ENCODE peak calls at places on chromosomes 3 and 15, in seven cellular contexts. One of them, this sample, is unnamed.

GRCh38 chr3:194687638-194688206 is 2.0 kb downstream of the FAM43A start:
- DNase-seq in EL: peak; percentile 72
- DNase-seq in AG20443: peak; percentile 64
- DNase-seq in neuronal stem cell: peak; percentile 82
- DNase-seq in islet precursor cell: peak; percentile 93
- DNase-seq in iPS DF 6.9: no peak
- DNase-seq in bronchial epithelial cell: peak; percentile 49
- DNase-seq in this sample: peak; percentile 53

GRCh38 chr3:102791641-102792589 is 357.1 kb downstream of the ZPLD1 start:
- DNase-seq in bronchial epithelial cell: no peak
- DNase-seq in neuronal stem cell: no peak
- DNase-seq in AG20443: peak; percentile 52
- DNase-seq in iPS DF 6.9: no peak
- DNase-seq in islet precursor cell: no peak
- DNase-seq in EL: no peak
- DNase-seq in this sample: peak; percentile 47

GRCh38 chr3:171704002-171704401 is 106.3 kb downstream of the PLD1 start:
- DNase-seq in iPS DF 6.9: no peak
- DNase-seq in EL: peak; percentile 54
- DNase-seq in AG20443: peak; percentile 55
- DNase-seq in islet precursor cell: peak; percentile 65
- DNase-seq in bronchial epithelial cell: peak; percentile 62
- DNase-seq in neuronal stem cell: no peak
- DNase-seq in this sample: peak; percentile 46

GRCh38 chr3:137259709-137260108 is 301.9 kb downstream of the IL20RB start:
- DNase-seq in bronchial epithelial cell: no peak
- DNase-seq in AG20443: no peak
- DNase-seq in neuronal stem cell: no peak
- DNase-seq in EL: no peak
- DNase-seq in iPS DF 6.9: no peak
- DNase-seq in islet precursor cell: peak; percentile 75
- DNase-seq in this sample: no peak

GRCh38 chr3:128486157-128486691 is 6.8 kb downstream of the GATA2 start:
- DNase-seq in iPS DF 6.9: no peak
- DNase-seq in EL: no peak
- DNase-seq in bronchial epithelial cell: no peak
- DNase-seq in AG20443: no peak
- DNase-seq in islet precursor cell: no peak
- DNase-seq in neuronal stem cell: no peak
- DNase-seq in this sample: no peak

GRCh38 chr15:76335129-76335850 is 1.3 kb upstream of the ISL2 start:
- DNase-seq in EL: no peak
- DNase-seq in islet precursor cell: no peak
- DNase-seq in AG20443: no peak
- DNase-seq in bronchial epithelial cell: no peak
- DNase-seq in neuronal stem cell: no peak
- DNase-seq in iPS DF 6.9: no peak
- DNase-seq in this sample: no peak

GRCh38 chr3:14319654-14320182 is 82.7 kb upstream of the SLC6A6 start:
- DNase-seq in neuronal stem cell: peak; percentile 48
- DNase-seq in EL: peak; percentile 79
- DNase-seq in AG20443: peak; percentile 64
- DNase-seq in bronchial epithelial cell: peak; percentile 83
- DNase-seq in islet precursor cell: peak; percentile 94
- DNase-seq in iPS DF 6.9: peak; percentile 78
- DNase-seq in this sample: peak; percentile 52

GRCh38 chr3:117874904-117875874 is 1159.5 kb downstream of the IGSF11 start:
- DNase-seq in islet precursor cell: no peak
- DNase-seq in neuronal stem cell: no peak
- DNase-seq in iPS DF 6.9: no peak
- DNase-seq in bronchial epithelial cell: no peak
- DNase-seq in EL: no peak
- DNase-seq in AG20443: no peak
- DNase-seq in this sample: no peak

GRCh38 chr3:3071136-3071535 is 39.0 kb downstream of the IL5RA start:
- DNase-seq in islet precursor cell: no peak
- DNase-seq in EL: no peak
- DNase-seq in AG20443: no peak
- DNase-seq in neuronal stem cell: no peak
- DNase-seq in iPS DF 6.9: no peak
- DNase-seq in bronchial epithelial cell: no peak
- DNase-seq in this sample: no peak

GRCh38 chr3:52193059-52193458 is 4.9 kb upstream of the ALAS1 start:
- DNase-seq in neuronal stem cell: no peak
- DNase-seq in iPS DF 6.9: no peak
- DNase-seq in bronchial epithelial cell: peak; percentile 57
- DNase-seq in EL: peak; percentile 75
- DNase-seq in islet precursor cell: no peak
- DNase-seq in AG20443: peak; percentile 79
- DNase-seq in this sample: peak; percentile 83

GRCh38 chr3:48989796-48990635 is at the start of gene P4HTM:
- DNase-seq in bronchial epithelial cell: peak; percentile 63
- DNase-seq in neuronal stem cell: peak; percentile 80
- DNase-seq in AG20443: peak; percentile 95
- DNase-seq in iPS DF 6.9: peak; percentile 55
- DNase-seq in islet precursor cell: peak; percentile 97
- DNase-seq in EL: peak; percentile 96
- DNase-seq in this sample: peak; percentile 93

GRCh38 chr3:193851941-193852674 is 259.1 kb downstream of the OPA1 start:
- DNase-seq in islet precursor cell: no peak
- DNase-seq in iPS DF 6.9: no peak
- DNase-seq in AG20443: no peak
- DNase-seq in EL: no peak
- DNase-seq in neuronal stem cell: peak; percentile 37
- DNase-seq in bronchial epithelial cell: no peak
- DNase-seq in this sample: no peak

GRCh38 chr3:63864008-63864871 is 573 bp downstream of the ATXN7 start:
- DNase-seq in bronchial epithelial cell: no peak
- DNase-seq in EL: peak; percentile 33
- DNase-seq in AG20443: peak; percentile 53
- DNase-seq in islet precursor cell: peak; percentile 56
- DNase-seq in neuronal stem cell: no peak
- DNase-seq in iPS DF 6.9: no peak
- DNase-seq in this sample: peak; percentile 47